ENCODE peak calls at places on chromosomes 6 and 20, in seven cellular contexts. V, K, T, U, Y, L and M are unnamed samples.

GRCh38 chr6:170553686-170554085 is 483 bp upstream of the TBP start:
- DNase-seq in V (peak), K (no peak), T (no peak), U (peak), Y (no peak), L (no peak), M (peak)

GRCh38 chr6:29975561-29975907 is 33.2 kb downstream of the HLA-A start:
- DNase-seq in V (no peak), K (no peak), T (no peak), U (no peak), Y (no peak), L (no peak), M (no peak)

GRCh38 chr20:4835244-4836177 is 113.8 kb downstream of the PRND start:
- DNase-seq in V (peak), K (peak), T (no peak), U (no peak), Y (no peak), L (no peak), M (no peak)

GRCh38 chr20:23136893-23137745 is 51.0 kb upstream of the CD93 start:
- DNase-seq in V (no peak), K (peak), T (no peak), U (no peak), Y (no peak), L (no peak), M (no peak)

GRCh38 chr6:32149932-32150920 is 1.5 kb downstream of the PRRT1 start:
- DNase-seq in V (no peak), K (peak), T (no peak), U (no peak), Y (no peak), L (no peak), M (no peak)

GRCh38 chr6:117449549-117450439 is 24.1 kb upstream of the ROS1 start:
- DNase-seq in V (no peak), K (peak), T (no peak), U (peak), Y (peak), L (peak), M (peak)

GRCh38 chr6:44263357-44264100 is 1.8 kb downstream of the NFKBIE start:
- DNase-seq in V (no peak), K (no peak), T (no peak), U (peak), Y (no peak), L (no peak), M (no peak)

GRCh38 chr20:31949877-31950646 is 1.8 kb downstream of the PDRG1 start:
- DNase-seq in V (no peak), K (no peak), T (no peak), U (peak), Y (no peak), L (no peak), M (no peak)

GRCh38 chr6:46819561-46819960 is 26.4 kb downstream of the MEP1A start:
- DNase-seq in V (no peak), K (no peak), T (no peak), U (no peak), Y (no peak), L (no peak), M (no peak)

GRCh38 chr20:13875265-13875811 is 90.5 kb downstream of the NDUFAF5 start:
- DNase-seq in V (no peak), K (no peak), T (no peak), U (no peak), Y (no peak), L (no peak), M (no peak)

GRCh38 chr20:23296841-23297701 is 53.5 kb upstream of the NXT1 start:
- DNase-seq in V (no peak), K (no peak), T (no peak), U (no peak), Y (no peak), L (no peak), M (no peak)

GRCh38 chr6:166760288-166760687 is 133.2 kb upstream of the RPS6KA2 start:
- DNase-seq in V (no peak), K (no peak), T (no peak), U (no peak), Y (no peak), L (peak), M (no peak)

GRCh38 chr20:34112600-34113061 is 588 bp upstream of the EIF2S2 start:
- DNase-seq in V (peak), K (no peak), T (no peak), U (peak), Y (peak), L (no peak), M (peak)

GRCh38 chr6:161439093-161439492 is 165.2 kb upstream of the AGPAT4 start:
- DNase-seq in V (peak), K (peak), T (peak), U (peak), Y (peak), L (no peak), M (peak)

GRCh38 chr6:40077315-40077714 is 143.1 kb upstream of the MOCS1 start:
- DNase-seq in V (no peak), K (no peak), T (no peak), U (no peak), Y (no peak), L (no peak), M (no peak)

GRCh38 chr6:166203003-166203640 is 35.5 kb upstream of the TBXT start:
- DNase-seq in V (no peak), K (no peak), T (no peak), U (no peak), Y (no peak), L (no peak), M (no peak)

GRCh38 chr6:35192301-35192860 is 21.4 kb upstream of the SCUBE3 start:
- DNase-seq in V (no peak), K (no peak), T (no peak), U (no peak), Y (no peak), L (no peak), M (no peak)

GRCh38 chr6:6619415-6619814 is 30.9 kb downstream of the LY86 start:
- DNase-seq in V (no peak), K (no peak), T (no peak), U (no peak), Y (no peak), L (no peak), M (no peak)

GRCh38 chr20:51022803-51023616 is at the start of gene KCNG1:
- DNase-seq in V (peak), K (peak), T (peak), U (peak), Y (peak), L (peak), M (peak)

GRCh38 chr6:144876689-144877088 is 591.6 kb downstream of the UTRN start:
- DNase-seq in V (no peak), K (no peak), T (no peak), U (no peak), Y (no peak), L (no peak), M (no peak)

GRCh38 chr6:107064579-107065065 is 36.6 kb downstream of the MTRES1 start:
- DNase-seq in V (no peak), K (no peak), T (no peak), U (peak), Y (peak), L (no peak), M (no peak)

GRCh38 chr20:12949429-12949980 is 59.3 kb upstream of the SPTLC3 start:
- DNase-seq in V (no peak), K (no peak), T (no peak), U (no peak), Y (no peak), L (no peak), M (no peak)

GRCh38 chr20:44074252-44075151 is 112.5 kb downstream of the JPH2 start:
- DNase-seq in V (peak), K (peak), T (no peak), U (peak), Y (no peak), L (no peak), M (no peak)

GRCh38 chr6:138657026-138657425 is 116.5 kb upstream of the CCDC28A start:
- DNase-seq in V (no peak), K (no peak), T (no peak), U (peak), Y (no peak), L (no peak), M (no peak)

GRCh38 chr20:20292472-20292871 is 75.4 kb upstream of the INSM1 start:
- DNase-seq in V (no peak), K (no peak), T (no peak), U (no peak), Y (no peak), L (no peak), M (no peak)

GRCh38 chr20:52103469-52103910 is 88.1 kb downstream of the ZFP64 start:
- DNase-seq in V (no peak), K (no peak), T (no peak), U (peak), Y (no peak), L (no peak), M (no peak)

GRCh38 chr20:59153832-59154231 is 9.8 kb upstream of the ZNF831 start:
- DNase-seq in V (no peak), K (no peak), T (no peak), U (no peak), Y (no peak), L (no peak), M (no peak)

GRCh38 chr6:43774776-43775583 is 5.0 kb downstream of the VEGFA start:
- DNase-seq in V (peak), K (peak), T (peak), U (peak), Y (peak), L (peak), M (peak)

GRCh38 chr6:92753956-92754355 is 665.4 kb downstream of the EPHA7 start:
- DNase-seq in V (no peak), K (no peak), T (no peak), U (no peak), Y (no peak), L (no peak), M (no peak)

GRCh38 chr6:155412335-155412734 is 43.3 kb downstream of the NOX3 start:
- DNase-seq in V (no peak), K (no peak), T (no peak), U (no peak), Y (no peak), L (no peak), M (no peak)